ENCODE peak calls at places on chromosome 1, in nine cellular contexts. One of them, this sample, is unnamed.

GRCh38 chr1:8689431-8690252 is 127.8 kb downstream of the RERE start:
- DNase-seq in GM12865: peak; percentile 16
- DNase-seq in LNCaP clone FGC: no peak
- DNase-seq in Calu3: no peak
- DNase-seq in AG04450: no peak
- DNase-seq in nephron progenitor cell: no peak
- DNase-seq in fibroblast of the aortic adventitia: no peak
- DNase-seq in AG09319: no peak
- DNase-seq in astrocyte of the cerebellum: no peak
- DNase-seq in this sample: no peak

GRCh38 chr1:92784051-92784638 is 763 bp downstream of the EVI5 start:
- DNase-seq in GM12865: peak; percentile 76
- DNase-seq in LNCaP clone FGC: no peak
- DNase-seq in Calu3: peak; percentile 5
- DNase-seq in AG04450: no peak
- DNase-seq in nephron progenitor cell: no peak
- DNase-seq in fibroblast of the aortic adventitia: peak; percentile 60
- DNase-seq in AG09319: no peak
- DNase-seq in astrocyte of the cerebellum: peak; percentile 18
- DNase-seq in this sample: peak; percentile 53

GRCh38 chr1:20682571-20683236 is 21.5 kb upstream of the DDOST start:
- DNase-seq in GM12865: no peak
- DNase-seq in LNCaP clone FGC: no peak
- DNase-seq in Calu3: no peak
- DNase-seq in AG04450: no peak
- DNase-seq in nephron progenitor cell: no peak
- DNase-seq in fibroblast of the aortic adventitia: no peak
- DNase-seq in AG09319: no peak
- DNase-seq in astrocyte of the cerebellum: no peak
- DNase-seq in this sample: no peak

GRCh38 chr1:90434460-90434859 is 282.6 kb downstream of the BARHL2 start:
- DNase-seq in GM12865: no peak
- DNase-seq in LNCaP clone FGC: no peak
- DNase-seq in Calu3: no peak
- DNase-seq in AG04450: no peak
- DNase-seq in nephron progenitor cell: no peak
- DNase-seq in fibroblast of the aortic adventitia: no peak
- DNase-seq in AG09319: no peak
- DNase-seq in astrocyte of the cerebellum: no peak
- DNase-seq in this sample: no peak

GRCh38 chr1:23751050-23751814 is 8.0 kb downstream of the ELOA start:
- DNase-seq in GM12865: peak; percentile 81
- DNase-seq in LNCaP clone FGC: no peak
- DNase-seq in Calu3: peak; percentile 50
- DNase-seq in AG04450: no peak
- DNase-seq in nephron progenitor cell: peak; percentile 32
- DNase-seq in fibroblast of the aortic adventitia: peak; percentile 50
- DNase-seq in AG09319: no peak
- DNase-seq in astrocyte of the cerebellum: peak; percentile 24
- DNase-seq in this sample: peak; percentile 39

GRCh38 chr1:4028139-4028501 is 128.0 kb upstream of the C1orf174 start:
- DNase-seq in GM12865: no peak
- DNase-seq in LNCaP clone FGC: no peak
- DNase-seq in Calu3: no peak
- DNase-seq in AG04450: no peak
- DNase-seq in nephron progenitor cell: no peak
- DNase-seq in fibroblast of the aortic adventitia: no peak
- DNase-seq in AG09319: no peak
- DNase-seq in astrocyte of the cerebellum: no peak
- DNase-seq in this sample: no peak

GRCh38 chr1:19737413-19737812 is 62.3 kb downstream of the TMCO4 start:
- DNase-seq in GM12865: no peak
- DNase-seq in LNCaP clone FGC: no peak
- DNase-seq in Calu3: peak; percentile 44
- DNase-seq in AG04450: no peak
- DNase-seq in nephron progenitor cell: no peak
- DNase-seq in fibroblast of the aortic adventitia: peak; percentile 12
- DNase-seq in AG09319: no peak
- DNase-seq in astrocyte of the cerebellum: no peak
- DNase-seq in this sample: no peak

GRCh38 chr1:51621841-51622454 is 5.1 kb downstream of the OSBPL9 start:
- DNase-seq in GM12865: no peak
- DNase-seq in LNCaP clone FGC: no peak
- DNase-seq in Calu3: no peak
- DNase-seq in AG04450: no peak
- DNase-seq in nephron progenitor cell: no peak
- DNase-seq in fibroblast of the aortic adventitia: no peak
- DNase-seq in AG09319: no peak
- DNase-seq in astrocyte of the cerebellum: no peak
- DNase-seq in this sample: no peak

GRCh38 chr1:2337081-2337480 is 54.3 kb downstream of the MORN1 start:
- DNase-seq in GM12865: no peak
- DNase-seq in LNCaP clone FGC: no peak
- DNase-seq in Calu3: no peak
- DNase-seq in AG04450: no peak
- DNase-seq in nephron progenitor cell: no peak
- DNase-seq in fibroblast of the aortic adventitia: no peak
- DNase-seq in AG09319: no peak
- DNase-seq in astrocyte of the cerebellum: no peak
- DNase-seq in this sample: no peak

GRCh38 chr1:206890125-206890637 is 7.1 kb upstream of the IL24 start:
- DNase-seq in GM12865: no peak
- DNase-seq in LNCaP clone FGC: peak; percentile 87
- DNase-seq in Calu3: no peak
- DNase-seq in AG04450: no peak
- DNase-seq in nephron progenitor cell: no peak
- DNase-seq in fibroblast of the aortic adventitia: peak; percentile 71
- DNase-seq in AG09319: no peak
- DNase-seq in astrocyte of the cerebellum: no peak
- DNase-seq in this sample: peak; percentile 43

GRCh38 chr1:201295861-201296260 is 12.6 kb downstream of the PKP1 start:
- DNase-seq in GM12865: no peak
- DNase-seq in LNCaP clone FGC: no peak
- DNase-seq in Calu3: no peak
- DNase-seq in AG04450: no peak
- DNase-seq in nephron progenitor cell: no peak
- DNase-seq in fibroblast of the aortic adventitia: peak; percentile 80
- DNase-seq in AG09319: peak; percentile 11
- DNase-seq in astrocyte of the cerebellum: no peak
- DNase-seq in this sample: peak; percentile 50

GRCh38 chr1:38029725-38030511 is 16.7 kb downstream of the POU3F1 start:
- DNase-seq in GM12865: peak; percentile 86
- DNase-seq in LNCaP clone FGC: no peak
- DNase-seq in Calu3: no peak
- DNase-seq in AG04450: no peak
- DNase-seq in nephron progenitor cell: peak; percentile 34
- DNase-seq in fibroblast of the aortic adventitia: peak; percentile 56
- DNase-seq in AG09319: no peak
- DNase-seq in astrocyte of the cerebellum: no peak
- DNase-seq in this sample: peak; percentile 67

GRCh38 chr1:47725732-47726495 is 271.3 kb downstream of the TRABD2B start:
- DNase-seq in GM12865: peak; percentile 68
- DNase-seq in LNCaP clone FGC: peak; percentile 27
- DNase-seq in Calu3: peak; percentile 85
- DNase-seq in AG04450: peak; percentile 26
- DNase-seq in nephron progenitor cell: peak; percentile 85
- DNase-seq in fibroblast of the aortic adventitia: peak; percentile 78
- DNase-seq in AG09319: peak; percentile 36
- DNase-seq in astrocyte of the cerebellum: peak; percentile 24
- DNase-seq in this sample: peak; percentile 64

GRCh38 chr1:41358152-41358937 is 2.9 kb upstream of the FOXO6 start:
- DNase-seq in GM12865: no peak
- DNase-seq in LNCaP clone FGC: no peak
- DNase-seq in Calu3: no peak
- DNase-seq in AG04450: no peak
- DNase-seq in nephron progenitor cell: no peak
- DNase-seq in fibroblast of the aortic adventitia: no peak
- DNase-seq in AG09319: no peak
- DNase-seq in astrocyte of the cerebellum: no peak
- DNase-seq in this sample: no peak

GRCh38 chr1:90714521-90714951 is 2.6 kb downstream of the BARHL2 start:
- DNase-seq in GM12865: no peak
- DNase-seq in LNCaP clone FGC: no peak
- DNase-seq in Calu3: no peak
- DNase-seq in AG04450: no peak
- DNase-seq in nephron progenitor cell: no peak
- DNase-seq in fibroblast of the aortic adventitia: no peak
- DNase-seq in AG09319: no peak
- DNase-seq in astrocyte of the cerebellum: no peak
- DNase-seq in this sample: no peak

GRCh38 chr1:154320882-154321608 is at the start of gene AQP10:
- DNase-seq in GM12865: no peak
- DNase-seq in LNCaP clone FGC: no peak
- DNase-seq in Calu3: no peak
- DNase-seq in AG04450: no peak
- DNase-seq in nephron progenitor cell: no peak
- DNase-seq in fibroblast of the aortic adventitia: peak; percentile 62
- DNase-seq in AG09319: no peak
- DNase-seq in astrocyte of the cerebellum: no peak
- DNase-seq in this sample: no peak
- TF ChIP-seq CTCF in GM12865: no peak
- TF ChIP-seq CTCF in LNCaP clone FGC: no peak
- TF ChIP-seq CTCF in Calu3: no peak
- TF ChIP-seq CTCF in AG04450: no peak
- TF ChIP-seq CTCF in nephron progenitor cell: no peak
- TF ChIP-seq CTCF in fibroblast of the aortic adventitia: peak; percentile 8
- TF ChIP-seq CTCF in AG09319: no peak
- TF ChIP-seq CTCF in astrocyte of the cerebellum: no peak
- TF ChIP-seq CTCF in this sample: no peak

DNA sequence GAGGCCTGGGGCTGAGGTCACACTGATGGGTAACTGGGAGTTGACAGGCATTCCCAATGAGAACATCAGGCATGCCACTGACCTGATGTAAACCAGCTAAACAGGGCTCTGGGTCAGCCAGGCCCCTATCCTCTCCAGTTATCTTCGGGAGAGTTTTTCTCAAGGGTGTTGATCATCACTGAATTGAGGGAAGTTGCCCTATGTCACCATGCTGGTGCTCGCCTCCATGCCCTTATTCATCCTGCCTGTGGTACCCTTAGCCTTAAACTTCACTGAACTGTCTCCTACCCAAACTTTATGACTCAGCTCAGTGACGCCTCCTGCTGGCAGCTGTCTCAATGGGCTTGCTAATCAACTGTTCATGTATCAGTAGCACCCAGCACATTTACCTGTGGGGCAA is 80.7 kb upstream of the TNR start:
- DNase-seq in GM12865: peak; percentile 37
- DNase-seq in LNCaP clone FGC: no peak
- DNase-seq in Calu3: no peak
- DNase-seq in AG04450: no peak
- DNase-seq in nephron progenitor cell: peak; percentile 10
- DNase-seq in fibroblast of the aortic adventitia: no peak
- DNase-seq in AG09319: no peak
- DNase-seq in astrocyte of the cerebellum: no peak
- DNase-seq in this sample: no peak
- TF ChIP-seq CTCF in GM12865: peak; percentile 45
- TF ChIP-seq CTCF in LNCaP clone FGC: peak; percentile 35
- TF ChIP-seq CTCF in Calu3: no peak
- TF ChIP-seq CTCF in AG04450: no peak
- TF ChIP-seq CTCF in nephron progenitor cell: no peak
- TF ChIP-seq CTCF in fibroblast of the aortic adventitia: no peak
- TF ChIP-seq CTCF in AG09319: no peak
- TF ChIP-seq CTCF in astrocyte of the cerebellum: no peak
- TF ChIP-seq CTCF in this sample: peak; percentile 14

GRCh38 chr1:30847358-30847972 is 61.1 kb downstream of the SDC3 start:
- DNase-seq in GM12865: no peak
- DNase-seq in LNCaP clone FGC: no peak
- DNase-seq in Calu3: peak; percentile 92
- DNase-seq in AG04450: peak; percentile 50
- DNase-seq in nephron progenitor cell: peak; percentile 60
- DNase-seq in fibroblast of the aortic adventitia: no peak
- DNase-seq in AG09319: no peak
- DNase-seq in astrocyte of the cerebellum: no peak
- DNase-seq in this sample: no peak

GRCh38 chr1:30845891-30846290 is 62.7 kb downstream of the SDC3 start:
- DNase-seq in GM12865: no peak
- DNase-seq in LNCaP clone FGC: no peak
- DNase-seq in Calu3: no peak
- DNase-seq in AG04450: no peak
- DNase-seq in nephron progenitor cell: no peak
- DNase-seq in fibroblast of the aortic adventitia: no peak
- DNase-seq in AG09319: no peak
- DNase-seq in astrocyte of the cerebellum: no peak
- DNase-seq in this sample: no peak

GRCh38 chr1:30844631-30845030 is 63.9 kb downstream of the SDC3 start:
- DNase-seq in GM12865: no peak
- DNase-seq in LNCaP clone FGC: no peak
- DNase-seq in Calu3: no peak
- DNase-seq in AG04450: no peak
- DNase-seq in nephron progenitor cell: no peak
- DNase-seq in fibroblast of the aortic adventitia: no peak
- DNase-seq in AG09319: no peak
- DNase-seq in astrocyte of the cerebellum: no peak
- DNase-seq in this sample: no peak

GRCh38 chr1:30846587-30846986 is 62.0 kb downstream of the SDC3 start:
- DNase-seq in GM12865: no peak
- DNase-seq in LNCaP clone FGC: no peak
- DNase-seq in Calu3: no peak
- DNase-seq in AG04450: no peak
- DNase-seq in nephron progenitor cell: no peak
- DNase-seq in fibroblast of the aortic adventitia: no peak
- DNase-seq in AG09319: no peak
- DNase-seq in astrocyte of the cerebellum: no peak
- DNase-seq in this sample: no peak

DNA sequence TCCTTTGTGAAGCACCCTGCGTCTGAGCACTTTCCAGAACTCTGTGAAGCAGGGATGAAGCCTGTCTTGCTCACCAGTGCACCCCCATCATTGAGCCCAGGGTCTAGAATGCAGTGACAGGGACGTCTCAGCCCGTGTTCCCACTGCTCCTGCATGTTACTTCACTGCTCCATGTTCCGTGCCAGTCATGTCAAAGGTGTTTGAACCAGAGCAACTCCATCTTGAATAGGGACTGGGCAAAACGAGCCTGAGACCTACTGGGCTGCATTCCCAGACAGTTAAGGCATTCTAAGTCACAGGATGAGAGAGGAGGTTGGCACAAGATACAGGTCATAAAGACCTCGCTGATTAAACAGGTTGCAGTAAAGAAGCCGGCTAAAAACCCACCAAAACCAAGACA is 63.3 kb downstream of the SDC3 start:
- DNase-seq in GM12865: no peak
- DNase-seq in LNCaP clone FGC: no peak
- DNase-seq in Calu3: no peak
- DNase-seq in AG04450: no peak
- DNase-seq in nephron progenitor cell: no peak
- DNase-seq in fibroblast of the aortic adventitia: no peak
- DNase-seq in AG09319: no peak
- DNase-seq in astrocyte of the cerebellum: no peak
- DNase-seq in this sample: no peak
- TF ChIP-seq CTCF in GM12865: no peak
- TF ChIP-seq CTCF in LNCaP clone FGC: no peak
- TF ChIP-seq CTCF in Calu3: no peak
- TF ChIP-seq CTCF in AG04450: no peak
- TF ChIP-seq CTCF in nephron progenitor cell: no peak
- TF ChIP-seq CTCF in fibroblast of the aortic adventitia: no peak
- TF ChIP-seq CTCF in AG09319: no peak
- TF ChIP-seq CTCF in astrocyte of the cerebellum: no peak
- TF ChIP-seq CTCF in this sample: no peak

DNA sequence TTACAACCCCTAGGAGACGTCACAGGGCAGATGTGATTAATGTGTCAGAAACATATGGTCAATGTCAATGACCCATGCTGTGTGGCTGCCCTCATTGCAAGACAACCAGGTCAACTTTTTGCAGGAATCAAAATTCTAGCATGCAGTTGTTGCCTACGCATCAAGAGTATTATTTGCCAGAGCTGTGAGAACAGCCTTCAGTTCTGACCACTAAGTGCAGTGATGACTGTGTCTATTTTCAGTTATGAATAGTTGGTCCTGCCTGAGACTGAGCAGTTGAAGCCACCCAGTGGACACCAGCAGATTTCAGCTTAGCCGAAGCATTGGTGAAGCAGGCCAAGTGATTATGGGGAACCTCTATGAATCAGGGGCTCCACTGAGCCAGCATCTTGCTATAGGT is 47.3 kb downstream of the LYPLAL1 start:
- DNase-seq in GM12865: peak; percentile 86
- DNase-seq in LNCaP clone FGC: no peak
- DNase-seq in Calu3: no peak
- DNase-seq in AG04450: no peak
- DNase-seq in nephron progenitor cell: no peak
- DNase-seq in fibroblast of the aortic adventitia: peak; percentile 26
- DNase-seq in AG09319: no peak
- DNase-seq in astrocyte of the cerebellum: no peak
- DNase-seq in this sample: no peak
- TF ChIP-seq CTCF in GM12865: peak; percentile 42
- TF ChIP-seq CTCF in LNCaP clone FGC: no peak
- TF ChIP-seq CTCF in Calu3: no peak
- TF ChIP-seq CTCF in AG04450: no peak
- TF ChIP-seq CTCF in nephron progenitor cell: no peak
- TF ChIP-seq CTCF in fibroblast of the aortic adventitia: peak; percentile 21
- TF ChIP-seq CTCF in AG09319: no peak
- TF ChIP-seq CTCF in astrocyte of the cerebellum: peak; percentile 7
- TF ChIP-seq CTCF in this sample: peak; percentile 19